ENCODE peak calls at places on chromosomes 4 and X, in ten cellular contexts. Y, K, B, S, O, J, V, X, H and A are unnamed samples.

GRCh38 chr4:184096561-184097239 is 121.0 kb downstream of the ENPP6 start:
- DNase-seq in Y (no peak), S (no peak), O (no peak), J (no peak), X (no peak), H (no peak), V (no peak), K (no peak), B (peak; percentile 28), A (no peak)

GRCh38 chr4:87505862-87506261 is 23.3 kb downstream of the SPARCL1 start:
- DNase-seq in O (no peak), Y (no peak), J (no peak), B (no peak), H (no peak), S (no peak), V (no peak), K (no peak), X (no peak), A (no peak)

GRCh38 chr4:67762091-67762490 is 7.9 kb upstream of the GNRHR start:
- DNase-seq in B (no peak), J (no peak), V (no peak), Y (peak; percentile 25), X (no peak), H (no peak), K (no peak), S (no peak), O (no peak), A (peak; percentile 28)

GRCh38 chr4:86279247-86279960 is 80.4 kb downstream of the MAPK10 start:
- DNase-seq in B (no peak), Y (no peak), X (no peak), O (no peak), V (no peak), H (no peak), S (no peak), J (no peak), K (no peak), A (no peak)

GRCh38 chrX:131917588-131917987 is 105.5 kb upstream of the STK26 start:
- DNase-seq in H (no peak), S (no peak), Y (no peak), J (no peak), X (no peak), K (no peak), B (no peak), O (no peak), V (no peak), A (no peak)

GRCh38 chr4:163249042-163249441 is 82.4 kb upstream of the NAF1 start:
- DNase-seq in K (no peak), X (no peak), B (no peak), H (no peak), J (no peak), V (no peak), O (no peak), Y (no peak), S (no peak), A (no peak)

GRCh38 chr4:163681208-163681821 is 186.8 kb downstream of the TMA16 start:
- DNase-seq in Y (peak; percentile 45), H (no peak), J (no peak), O (no peak), X (no peak), S (no peak), K (no peak), B (peak; percentile 42), V (no peak), A (no peak)

GRCh38 chr4:123073650-123074049 is 151.3 kb upstream of the NUDT6 start:
- DNase-seq in O (no peak), J (no peak), B (no peak), Y (no peak), S (no peak), H (no peak), X (no peak), K (no peak), V (no peak), A (no peak)

GRCh38 chrX:17591741-17592110 is 145.6 kb upstream of the SCML1 start:
- DNase-seq in V (no peak), K (no peak), B (no peak), Y (peak; percentile 59), J (no peak), X (no peak), O (no peak), H (peak; percentile 21), S (no peak), A (peak; percentile 23)

GRCh38 chr4:2570551-2571222 is 34.2 kb downstream of the FAM193A start:
- DNase-seq in X (peak; percentile 41), V (no peak), B (no peak), K (peak; percentile 59), H (no peak), S (no peak), O (no peak), Y (peak; percentile 72), J (peak; percentile 24), A (no peak)

GRCh38 chr4:89101256-89102161 is 9.8 kb upstream of the TIGD2 start:
- DNase-seq in K (no peak), S (no peak), J (no peak), O (no peak), B (no peak), V (no peak), X (no peak), H (no peak), Y (no peak), A (no peak)

GRCh38 chr4:5125326-5125725 is 74.0 kb downstream of the STK32B start:
- DNase-seq in H (no peak), B (no peak), K (no peak), S (no peak), J (no peak), Y (no peak), O (no peak), V (peak; percentile 64), X (no peak), A (no peak)

GRCh38 chrX:78066110-78066509 is 37.9 kb upstream of the PGK1 start:
- DNase-seq in H (no peak), O (no peak), Y (no peak), V (no peak), S (no peak), J (no peak), B (no peak), X (no peak), K (no peak), A (peak; percentile 23)

GRCh38 chr4:13670456-13671150 is 43.1 kb upstream of the BOD1L1 start:
- DNase-seq in K (no peak), B (no peak), Y (no peak), J (no peak), H (no peak), V (no peak), S (no peak), X (no peak), O (no peak), A (no peak)

GRCh38 chr4:182916483-182917181 is 554 bp downstream of the DCTD start:
- DNase-seq in X (peak; percentile 78), S (no peak), V (peak; percentile 42), H (peak; percentile 69), O (peak; percentile 25), B (peak; percentile 66), K (peak; percentile 75), J (peak; percentile 62), Y (peak; percentile 40), A (peak; percentile 69)

GRCh38 chrX:39821011-39821708 is 276.6 kb downstream of the BCOR start:
- DNase-seq in Y (no peak), X (no peak), K (peak; percentile 52), B (peak; percentile 45), H (peak; percentile 19), J (peak; percentile 21), O (peak; percentile 3), S (peak; percentile 2), V (peak; percentile 29), A (no peak)

GRCh38 chr4:127165971-127166370 is 466.8 kb upstream of the INTU start:
- DNase-seq in X (no peak), Y (no peak), O (no peak), K (no peak), J (no peak), B (no peak), H (no peak), V (no peak), S (no peak), A (no peak)

GRCh38 chrX:18871161-18871880 is 112.6 kb downstream of the PHKA2 start:
- DNase-seq in V (no peak), X (no peak), Y (no peak), K (no peak), J (no peak), H (no peak), O (no peak), B (peak; percentile 30), S (no peak), A (no peak)

GRCh38 chrX:117147249-117147648 is 684.5 kb upstream of the CT83 start:
- DNase-seq in V (no peak), K (no peak), J (no peak), B (no peak), S (no peak), Y (no peak), X (no peak), H (no peak), O (no peak), A (no peak)

GRCh38 chr4:37827802-37828321 is 1.4 kb downstream of the PGM2 start:
- DNase-seq in O (no peak), B (no peak), J (no peak), H (no peak), X (no peak), Y (no peak), S (no peak), V (no peak), K (no peak), A (no peak)

GRCh38 chr4:27930291-27930690 is 1069.7 kb downstream of the STIM2 start:
- DNase-seq in Y (no peak), X (no peak), O (no peak), J (no peak), H (no peak), S (no peak), V (no peak), B (no peak), K (no peak), A (no peak)

GRCh38 chr4:108166038-108166437 is 2.7 kb downstream of the LEF1 start:
- DNase-seq in B (no peak), O (no peak), S (no peak), X (no peak), Y (peak; percentile 66), V (no peak), J (no peak), H (no peak), K (no peak), A (no peak)

GRCh38 chr4:124212835-124213640 is 499.5 kb downstream of the ANKRD50 start:
- DNase-seq in X (no peak), J (no peak), B (peak; percentile 15), S (no peak), V (no peak), Y (no peak), O (no peak), K (no peak), H (no peak), A (no peak)

GRCh38 chrX:18422325-18422724 is 3.1 kb upstream of the CDKL5 start:
- DNase-seq in O (no peak), Y (no peak), J (no peak), B (no peak), K (no peak), S (no peak), X (no peak), H (no peak), V (no peak), A (no peak)

GRCh38 chrX:115324194-115324593 is 34.7 kb downstream of the LUZP4 start:
- DNase-seq in S (no peak), O (no peak), Y (no peak), X (peak; percentile 56), B (peak; percentile 30), J (peak; percentile 22), H (no peak), K (peak; percentile 56), V (no peak), A (peak; percentile 64)

GRCh38 chrX:110331444-110332025 is 13.7 kb upstream of the AMMECR1 start:
- DNase-seq in O (no peak), K (no peak), J (no peak), H (no peak), X (no peak), V (no peak), Y (no peak), S (no peak), B (no peak), A (no peak)

GRCh38 chrX:45900751-45901150 is 644.5 kb downstream of the ZNF674 start:
- DNase-seq in H (no peak), B (no peak), S (no peak), J (no peak), O (no peak), Y (no peak), V (no peak), K (no peak), X (no peak), A (no peak)

GRCh38 chr4:2417196-2417764 is 1.2 kb downstream of the ZFYVE28 start:
- DNase-seq in V (no peak), Y (peak; percentile 22), K (no peak), O (no peak), B (no peak), J (no peak), X (peak; percentile 47), S (no peak), H (no peak), A (no peak)